ENCODE peak calls at places on chromosomes 3 and 15, in ten cellular contexts. M, S, W, V, Q, X, L, A, R and G are unnamed samples. For H3K4me1, the result is how much of the 10 kb centered on the place peaks cover.

GRCh38 chr3:129525341-129525968 is 3.0 kb upstream of the RHO start:
- DNase-seq in M (no peak), S (no peak), W (no peak), V (no peak), Q (no peak), X (no peak), L (no peak), A (peak), R (no peak), G (no peak)

GRCh38 chr3:64187065-64187959 is 38.0 kb downstream of the PRICKLE2 start:
- DNase-seq in M (peak), S (peak), W (peak), V (peak), Q (no peak), X (no peak), L (no peak), A (peak), R (no peak), G (peak)

GRCh38 chr3:151553873-151554272 is 93.0 kb upstream of the IGSF10 start:
- DNase-seq in M (no peak), S (peak), W (no peak), V (no peak), Q (no peak), X (no peak), L (no peak), A (peak), R (peak), G (no peak)

GRCh38 chr15:91866371-91866905 is 12.9 kb downstream of the SLCO3A1 start:
- DNase-seq in M (no peak), S (no peak), W (no peak), V (no peak), Q (no peak), X (no peak), L (no peak), A (peak), R (no peak), G (no peak)

GRCh38 chr3:69484507-69485393 is 98.9 kb upstream of the FRMD4B start:
- DNase-seq in M (no peak), S (no peak), W (no peak), V (no peak), Q (no peak), X (no peak), L (no peak), A (no peak), R (no peak), G (peak)

GRCh38 chr15:68301300-68301699 is 23.8 kb downstream of the FEM1B start:
- DNase-seq in M (no peak), S (no peak), W (no peak), V (no peak), Q (no peak), X (no peak), L (no peak), A (no peak), R (no peak), G (no peak)

GRCh38 chr15:29522373-29523276 is 253.0 kb upstream of the NSMCE3 start:
- DNase-seq in M (peak), S (no peak), W (no peak), V (peak), Q (peak), X (no peak), L (no peak), A (no peak), R (peak), G (no peak)

GRCh38 chr15:90214553-90215205 is 13.5 kb downstream of the SEMA4B start:
- DNase-seq in M (no peak), S (peak), W (no peak), V (peak), Q (no peak), X (no peak), L (no peak), A (peak), R (peak), G (no peak)

GRCh38 chr15:36525430-36525829 is 54.0 kb upstream of the CDIN1 start:
- DNase-seq in M (no peak), S (no peak), W (no peak), V (no peak), Q (no peak), X (no peak), L (no peak), A (no peak), R (no peak), G (no peak)

GRCh38 chr15:85788796-85789495 is 5.8 kb downstream of the KLHL25 start:
- DNase-seq in M (peak), S (no peak), W (no peak), V (peak), Q (no peak), X (no peak), L (no peak), A (no peak), R (peak), G (peak)

GRCh38 chr3:122942937-122943827 is 84.4 kb downstream of the SEMA5B start:
- DNase-seq in M (peak), S (peak), W (peak), V (peak), Q (peak), X (no peak), L (peak), A (peak), R (peak), G (peak)

GRCh38 chr3:52792961-52793695 is 1.5 kb upstream of the ITIH3 start:
- DNase-seq in M (no peak), S (no peak), W (no peak), V (peak), Q (no peak), X (no peak), L (no peak), A (peak), R (no peak), G (no peak)

GRCh38 chr15:74417230-74417629 is 16.5 kb downstream of the SEMA7A start:
- DNase-seq in M (no peak), S (no peak), W (no peak), V (peak), Q (no peak), X (no peak), L (no peak), A (peak), R (no peak), G (no peak)

GRCh38 chr15:78088773-78089080 is 3.6 kb upstream of the SH2D7 start:
- DNase-seq in M (peak), S (peak), W (peak), V (no peak), Q (no peak), X (no peak), L (no peak), A (no peak), R (no peak), G (no peak)

GRCh38 chr15:58466566-58466965 is 34.8 kb downstream of the LIPC start:
- DNase-seq in M (no peak), S (no peak), W (no peak), V (no peak), Q (no peak), X (no peak), L (no peak), A (no peak), R (no peak), G (no peak)

GRCh38 chr3:45232531-45232930 is 6.4 kb upstream of the TMEM158 start:
- DNase-seq in M (no peak), S (no peak), W (no peak), V (no peak), Q (no peak), X (no peak), L (no peak), A (no peak), R (no peak), G (no peak)

GRCh38 chr3:64022451-64023186 is 675 bp downstream of the PSMD6 start:
- DNase-seq in M (no peak), S (no peak), W (no peak), V (peak), Q (no peak), X (no peak), L (no peak), A (peak), R (no peak), G (peak)

GRCh38 chr3:194801378-194802124 is 115.9 kb downstream of the FAM43A start:
- DNase-seq in M (no peak), S (no peak), W (no peak), V (no peak), Q (no peak), X (no peak), L (no peak), A (no peak), R (no peak), G (no peak)

GRCh38 chr3:138376663-138377062 is 28.3 kb downstream of the MRAS start:
- DNase-seq in M (no peak), S (no peak), W (no peak), V (no peak), Q (no peak), X (no peak), L (no peak), A (no peak), R (no peak), G (no peak)

GRCh38 chr3:182609575-182610156 is 183.6 kb upstream of the ATP11B start:
- DNase-seq in M (peak), S (no peak), W (no peak), V (peak), Q (no peak), X (no peak), L (no peak), A (no peak), R (no peak), G (no peak)

GRCh38 chr15:47885921-47886320 is 168.6 kb downstream of the SEMA6D start:
- DNase-seq in M (no peak), S (no peak), W (no peak), V (peak), Q (no peak), X (no peak), L (no peak), A (peak), R (peak), G (no peak)

GRCh38 chr15:89136818-89137772 is 48.8 kb downstream of the ABHD2 start:
- DNase-seq in M (peak), S (no peak), W (peak), V (no peak), Q (no peak), X (no peak), L (no peak), A (peak), R (no peak), G (no peak)

GRCh38 chr3:46013316-46014094 is 13.8 kb downstream of the XCR1 start:
- DNase-seq in M (no peak), S (no peak), W (no peak), V (no peak), Q (no peak), X (no peak), L (no peak), A (no peak), R (no peak), G (no peak)

GRCh38 chr3:126548556-126549466 is 9.9 kb downstream of the C3orf22 start:
- DNase-seq in M (peak), S (peak), W (no peak), V (no peak), Q (no peak), X (no peak), L (no peak), A (no peak), R (peak), G (peak)

GRCh38 chr3:37237252-37237651 is 62.9 kb upstream of the LRRFIP2 start:
- DNase-seq in M (no peak), S (no peak), W (no peak), V (peak), Q (no peak), X (no peak), L (no peak), A (no peak), R (no peak), G (no peak)

GRCh38 chr3:136882575-136882974 is 20.6 kb downstream of the NCK1 start:
- DNase-seq in M (no peak), S (no peak), W (no peak), V (no peak), Q (no peak), X (peak), L (no peak), A (no peak), R (peak), G (no peak)

GRCh38 chr15:51224428-51224827 is 114.0 kb downstream of the CYP19A1 start:
- DNase-seq in M (no peak), S (no peak), W (no peak), V (no peak), Q (no peak), X (no peak), L (no peak), A (peak), R (no peak), G (no peak)

GRCh38 chr3:14806641-14807263 is 12.0 kb upstream of the FGD5 start:
- DNase-seq in M (no peak), S (no peak), W (no peak), V (peak), Q (no peak), X (no peak), L (no peak), A (peak), R (no peak), G (no peak)

GRCh38 chr15:67997996-67998395 is 56.1 kb upstream of the PIAS1 start:
- DNase-seq in M (no peak), S (no peak), W (no peak), V (peak), Q (no peak), X (no peak), L (no peak), A (peak), R (no peak), G (no peak)

GRCh38 chr15:81023483-81024264 is 23.0 kb downstream of the TLNRD1 start:
- DNase-seq in M (peak), S (peak), W (no peak), V (peak), Q (peak), X (no peak), L (no peak), A (peak), R (peak), G (peak)

GRCh38 chr3:48232734-48233133 is 8.2 kb upstream of the ZNF589 start:
- DNase-seq in M (peak), S (peak), W (peak), V (peak), Q (peak), X (peak), L (peak), A (peak), R (peak), G (peak)

GRCh38 chr15:50262533-50262932 is 3.0 kb downstream of the HDC start:
- DNase-seq in M (peak), S (no peak), W (no peak), V (no peak), Q (no peak), X (peak), L (no peak), A (no peak), R (no peak), G (no peak)

GRCh38 chr3:38511546-38511945 is 15.4 kb downstream of the EXOG start:
- DNase-seq in M (no peak), S (no peak), W (no peak), V (no peak), Q (no peak), X (no peak), L (no peak), A (no peak), R (no peak), G (no peak)

GRCh38 chr3:123993818-123994217 is 1.9 kb upstream of the ROPN1 start:
- DNase-seq in M (no peak), S (no peak), W (no peak), V (no peak), Q (no peak), X (no peak), L (no peak), A (no peak), R (no peak), G (no peak)

GRCh38 chr15:42064271-42064670 is 30.1 kb downstream of the PLA2G4D start:
- DNase-seq in M (no peak), S (no peak), W (no peak), V (no peak), Q (no peak), X (no peak), L (no peak), A (no peak), R (no peak), G (no peak)

GRCh38 chr3:11640009-11640673 is 3.6 kb downstream of the VGLL4 start:
- DNase-seq in M (no peak), S (no peak), W (no peak), V (no peak), Q (no peak), X (no peak), L (no peak), A (no peak), R (no peak), G (no peak)
- H3K4me1 ChIP-seq in M (half or more), S (under half), W (half or more), V (under half), Q (under half), X (half or more), L (under half), A (half or more), R (under half), G (under half)

GRCh38 chr3:30675774-30676173 is 69.4 kb downstream of the TGFBR2 start:
- DNase-seq in M (no peak), S (no peak), W (no peak), V (no peak), Q (no peak), X (no peak), L (no peak), A (no peak), R (no peak), G (no peak)

GRCh38 chr3:30676424-30677346 is 70.3 kb downstream of the TGFBR2 start:
- DNase-seq in M (no peak), S (no peak), W (no peak), V (peak), Q (no peak), X (no peak), L (no peak), A (no peak), R (no peak), G (no peak)

GRCh38 chr3:30679045-30679444 is 72.6 kb downstream of the TGFBR2 start:
- DNase-seq in M (no peak), S (no peak), W (no peak), V (no peak), Q (no peak), X (no peak), L (no peak), A (no peak), R (no peak), G (no peak)

GRCh38 chr3:30675006-30675405 is 68.6 kb downstream of the TGFBR2 start:
- DNase-seq in M (no peak), S (no peak), W (no peak), V (no peak), Q (no peak), X (no peak), L (no peak), A (no peak), R (no peak), G (no peak)

DNA sequence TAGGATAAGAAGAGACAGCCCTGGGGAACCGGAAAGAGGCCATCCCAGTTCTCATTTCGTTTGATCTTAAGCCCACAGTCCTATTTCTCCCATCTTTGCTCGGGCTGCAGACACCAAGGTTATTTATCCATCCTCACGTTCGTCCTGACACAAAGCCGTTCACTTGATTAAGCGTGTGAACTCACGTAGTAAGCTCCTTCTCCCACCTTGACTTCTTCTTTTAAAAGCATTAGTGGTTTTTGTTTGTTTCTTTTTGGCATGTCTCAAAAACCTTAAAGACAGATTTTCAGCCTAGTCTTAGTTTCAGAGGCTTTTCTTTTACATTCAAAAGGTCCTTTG is 70.9 kb downstream of the TGFBR2 start:
- DNase-seq in M (no peak), S (no peak), W (no peak), V (no peak), Q (no peak), X (no peak), L (no peak), A (no peak), R (no peak), G (no peak)
- H3K4me1 ChIP-seq in M (under half), S (under half), W (under half), V (under half), Q (under half), X (half or more), L (under half), A (under half), R (under half), G (under half)

GRCh38 chr3:3177861-3178497 is 1.5 kb downstream of the CRBN start:
- DNase-seq in M (no peak), S (no peak), W (peak), V (peak), Q (no peak), X (no peak), L (no peak), A (peak), R (no peak), G (no peak)
- H3K4me1 ChIP-seq in M (under half), S (under half), W (under half), V (under half), Q (under half), X (half or more), L (under half), A (under half), R (under half), G (under half)

DNA sequence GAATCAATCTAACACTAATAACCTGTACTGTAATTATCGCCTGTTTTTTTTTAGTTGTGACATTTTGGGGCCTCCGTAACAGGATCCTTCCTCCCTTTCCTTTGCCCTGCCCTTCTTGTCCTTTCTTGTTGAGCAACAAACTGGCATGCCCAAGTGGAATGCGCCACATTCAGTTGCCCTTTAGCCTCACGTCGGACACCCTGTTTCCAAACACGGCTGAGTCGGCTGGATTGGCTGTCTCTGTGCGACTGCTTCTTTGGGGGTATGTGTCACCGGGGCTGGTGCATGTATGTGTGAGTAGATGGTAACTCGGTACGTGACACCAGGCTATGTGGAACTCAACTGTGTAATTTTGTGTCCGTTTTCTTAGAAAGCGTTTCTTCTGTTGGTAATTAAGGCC is 24.1 kb downstream of the TRAK1 start:
- DNase-seq in M (no peak), S (no peak), W (peak), V (no peak), Q (no peak), X (no peak), L (no peak), A (no peak), R (peak), G (no peak)
- H3K4me1 ChIP-seq in M (under half), S (under half), W (under half), V (under half), Q (under half), X (under half), L (under half), A (under half), R (under half), G (under half)

GRCh38 chr3:71446734-71447133 is 136.8 kb downstream of the FOXP1 start:
- DNase-seq in M (no peak), S (no peak), W (no peak), V (no peak), Q (no peak), X (no peak), L (no peak), A (no peak), R (no peak), G (no peak)
- H3K4me1 ChIP-seq in M (under half), S (under half), W (under half), V (under half), Q (half or more), X (half or more), L (under half), A (under half), R (under half), G (under half)

DNA sequence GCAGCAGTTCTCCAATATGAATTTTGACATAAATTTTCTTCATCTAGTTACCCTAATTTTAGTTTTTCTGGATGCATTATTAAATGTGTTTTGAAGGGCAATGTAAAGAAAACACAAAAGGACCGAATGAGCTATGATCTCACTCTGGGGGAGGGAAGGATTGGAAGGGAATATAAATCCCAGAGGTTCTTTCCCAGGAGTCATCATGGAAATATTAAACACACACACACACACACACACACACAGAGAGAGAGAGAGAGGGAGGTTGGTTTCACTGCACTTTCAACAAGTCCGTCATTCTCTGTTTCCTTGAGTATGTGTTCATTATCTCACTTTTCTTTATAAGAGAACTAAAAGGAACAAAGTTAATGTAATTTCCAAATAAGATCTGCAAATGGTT is 70.7 kb upstream of the DCBLD2 start:
- DNase-seq in M (no peak), S (no peak), W (peak), V (peak), Q (no peak), X (no peak), L (no peak), A (peak), R (no peak), G (no peak)
- H3K4me1 ChIP-seq in M (under half), S (under half), W (under half), V (half or more), Q (under half), X (under half), L (under half), A (half or more), R (under half), G (under half)